ENCODE peak calls at places on chromosomes 4 and X, in six cellular contexts. W is left ventricle myocardium inferior, G is Kasumi-1, X is islet precursor cell, B is cardiac muscle cell, Y is right lobe of liver. R is an unnamed sample.

GRCh38 chrX:118702741-118703140 is 24.7 kb upstream of the IL13RA1 start:
- DNase-seq in W (no peak), G (no peak), X (no peak), B (no peak), Y (no peak), R (no peak)

GRCh38 chr4:89410687-89411086 is 103.1 kb upstream of the GPRIN3 start:
- DNase-seq in W (no peak), G (no peak), X (peak), B (peak), Y (no peak), R (no peak)

GRCh38 chr4:152348670-152349069 is 187.2 kb downstream of the FBXW7 start:
- DNase-seq in W (no peak), G (peak), X (no peak), B (peak), Y (no peak), R (no peak)

GRCh38 chrX:27309406-27309805 is 153.7 kb downstream of the PPP4R3C start:
- DNase-seq in W (no peak), G (no peak), X (no peak), B (no peak), Y (no peak), R (no peak)

GRCh38 chr4:175813126-175813715 is 1.2 kb upstream of the GPM6A start:
- DNase-seq in W (no peak), G (no peak), X (no peak), B (no peak), Y (no peak), R (no peak)

GRCh38 chr4:41213563-41214157 is 682 bp downstream of the APBB2 start:
- DNase-seq in W (peak), G (peak), X (peak), B (no peak), Y (peak), R (peak)

GRCh38 chr4:21517460-21517859 is 431.1 kb downstream of the KCNIP4 start:
- DNase-seq in W (no peak), G (no peak), X (no peak), B (no peak), Y (no peak), R (no peak)

GRCh38 chr4:150769235-150769634 is 187.3 kb downstream of the MAB21L2 start:
- DNase-seq in W (no peak), G (no peak), X (no peak), B (no peak), Y (no peak), R (no peak)

GRCh38 chrX:104712515-104712914 is 146.5 kb downstream of the IL1RAPL2 start:
- DNase-seq in W (no peak), G (no peak), X (no peak), B (no peak), Y (no peak), R (no peak)

GRCh38 chrX:24515447-24515846 is 50.4 kb downstream of the PDK3 start:
- DNase-seq in W (no peak), G (peak), X (no peak), B (peak), Y (no peak), R (no peak)

GRCh38 chr4:23631255-23631950 is 258.4 kb downstream of the PPARGC1A start:
- DNase-seq in W (no peak), G (no peak), X (no peak), B (no peak), Y (peak), R (no peak)

GRCh38 chrX:19361701-19362100 is 18.0 kb downstream of the PDHA1 start:
- DNase-seq in W (no peak), G (no peak), X (no peak), B (no peak), Y (no peak), R (no peak)

GRCh38 chrX:13119386-13119785 is 75.0 kb upstream of the FAM9C start:
- DNase-seq in W (no peak), G (no peak), X (no peak), B (no peak), Y (no peak), R (no peak)

GRCh38 chr4:5224340-5224739 is 173.1 kb downstream of the STK32B start:
- DNase-seq in W (no peak), G (no peak), X (no peak), B (no peak), Y (no peak), R (no peak)

GRCh38 chrX:1673337-1673736 is 58.5 kb downstream of the ASMT start:
- DNase-seq in W (no peak), G (peak), X (no peak), B (peak), Y (no peak), R (no peak)

GRCh38 chr4:7807351-7807921 is 132.2 kb downstream of the AFAP1 start:
- DNase-seq in W (peak), G (no peak), X (peak), B (no peak), Y (no peak), R (no peak)

GRCh38 chrX:101595739-101596419 is 21.9 kb downstream of the ARMCX6 start:
- DNase-seq in W (no peak), G (peak), X (peak), B (peak), Y (no peak), R (no peak)

GRCh38 chr4:3675251-3676115 is 90.7 kb upstream of the ADRA2C start:
- DNase-seq in W (no peak), G (no peak), X (no peak), B (no peak), Y (no peak), R (no peak)

GRCh38 chr4:118741456-118741855 is 56.3 kb downstream of the METTL14 start:
- DNase-seq in W (no peak), G (no peak), X (no peak), B (no peak), Y (no peak), R (no peak)

GRCh38 chr4:73251384-73251783 is 7.2 kb downstream of the ANKRD17 start:
- DNase-seq in W (no peak), G (no peak), X (no peak), B (no peak), Y (no peak), R (no peak)

GRCh38 chr4:149987330-149987751 is 90.9 kb upstream of the DCLK2 start:
- DNase-seq in W (no peak), G (no peak), X (no peak), B (peak), Y (no peak), R (no peak)

GRCh38 chr4:56764775-56765174 is 56.7 kb downstream of the SPINK2 start:
- DNase-seq in W (no peak), G (no peak), X (no peak), B (no peak), Y (no peak), R (no peak)

GRCh38 chr4:179307297-179308136 is 1865.3 kb upstream of the AGA start:
- DNase-seq in W (no peak), G (peak), X (peak), B (peak), Y (no peak), R (no peak)

GRCh38 chr4:107258359-107258758 is 222.2 kb upstream of the DKK2 start:
- DNase-seq in W (no peak), G (no peak), X (no peak), B (no peak), Y (no peak), R (no peak)

GRCh38 chr4:69060651-69061308 is 35.5 kb upstream of the UGT2B7 start:
- DNase-seq in W (no peak), G (no peak), X (no peak), B (no peak), Y (no peak), R (no peak)

GRCh38 chr4:108378164-108378563 is 209.4 kb upstream of the LEF1 start:
- DNase-seq in W (no peak), G (no peak), X (no peak), B (no peak), Y (no peak), R (no peak)

GRCh38 chr4:86482851-86483490 is 111.1 kb upstream of the PTPN13 start:
- DNase-seq in W (no peak), G (peak), X (peak), B (peak), Y (no peak), R (no peak)

GRCh38 chr4:71732706-71733105 is 51.2 kb downstream of the GC start:
- DNase-seq in W (no peak), G (peak), X (no peak), B (peak), Y (no peak), R (no peak)

GRCh38 chrX:46912673-46913491 is 661 bp downstream of the JADE3 start:
- DNase-seq in W (peak), G (peak), X (peak), B (peak), Y (peak), R (peak)

GRCh38 chr4:19678763-19679162 is 572.9 kb upstream of the SLIT2 start:
- DNase-seq in W (no peak), G (no peak), X (no peak), B (no peak), Y (no peak), R (no peak)

GRCh38 chr4:156660470-156660869 is 311.1 kb downstream of the PDGFC start:
- DNase-seq in W (no peak), G (no peak), X (no peak), B (no peak), Y (no peak), R (no peak)

GRCh38 chrX:149563359-149563758 is 13.6 kb upstream of the HSFX3 start:
- DNase-seq in W (no peak), G (no peak), X (peak), B (no peak), Y (no peak), R (no peak)

GRCh38 chr4:19971829-19972228 is 279.9 kb upstream of the SLIT2 start:
- DNase-seq in W (no peak), G (no peak), X (peak), B (no peak), Y (no peak), R (no peak)

GRCh38 chr4:113935190-113935589 is 44.3 kb downstream of the ARSJ start:
- DNase-seq in W (no peak), G (no peak), X (no peak), B (no peak), Y (no peak), R (no peak)

GRCh38 chr4:79294064-79294463 is 31.8 kb downstream of the NAA11 start:
- DNase-seq in W (no peak), G (no peak), X (no peak), B (no peak), Y (no peak), R (no peak)

GRCh38 chrX:8364369-8365141 is 100.1 kb upstream of the VCX3B start:
- DNase-seq in W (peak), G (peak), X (peak), B (peak), Y (no peak), R (no peak)

GRCh38 chrX:109440475-109440874 is 41.4 kb downstream of the GUCY2F start:
- DNase-seq in W (no peak), G (peak), X (no peak), B (no peak), Y (no peak), R (no peak)

GRCh38 chr4:88533937-88534750 is 10.6 kb upstream of the PYURF start:
- DNase-seq in W (no peak), G (no peak), X (no peak), B (no peak), Y (no peak), R (no peak)